ENCODE peak calls at places on chromosome 12, in six cellular contexts. U, B, S, Y, C and D are unnamed samples.

GRCh38 chr12:96466939-96467751 is 22.2 kb upstream of the CFAP54 start:
- DNase-seq in Y (no peak), C (no peak), B (no peak), S (no peak), U (no peak), D (no peak)

GRCh38 chr12:8696402-8697100 is 1.2 kb upstream of the RIMKLB start:
- DNase-seq in S (no peak), Y (no peak), U (no peak), B (no peak), C (no peak), D (no peak)

GRCh38 chr12:52062167-52063080 is 7.4 kb upstream of the ATG101 start:
- DNase-seq in U (no peak), B (no peak), Y (no peak), S (no peak), C (no peak), D (no peak)

GRCh38 chr12:104529130-104529874 is 72.6 kb downstream of the CHST11 start:
- DNase-seq in B (no peak), U (no peak), Y (no peak), C (no peak), S (no peak), D (no peak)

GRCh38 chr12:38711055-38711454 is 194.3 kb downstream of the CPNE8 start:
- DNase-seq in S (no peak), C (no peak), U (no peak), B (no peak), Y (no peak), D (no peak)

GRCh38 chr12:49893753-49894752 is 9.6 kb downstream of the FAIM2 start:
- DNase-seq in C (no peak), U (no peak), S (no peak), Y (no peak), B (no peak), D (no peak)

GRCh38 chr12:109452489-109452888 is 24.6 kb downstream of the KCTD10 start:
- DNase-seq in Y (peak), U (no peak), C (no peak), S (no peak), B (no peak), D (no peak)

GRCh38 chr12:110889361-110889760 is 31.0 kb downstream of the MYL2 start:
- DNase-seq in S (no peak), B (no peak), Y (no peak), U (no peak), C (no peak), D (no peak)

GRCh38 chr12:3366451-3367155 is 124.4 kb upstream of the PRMT8 start:
- DNase-seq in U (no peak), B (no peak), S (no peak), C (no peak), Y (no peak), D (no peak)

GRCh38 chr12:49659753-49660152 is 36.4 kb downstream of the PRPF40B start:
- DNase-seq in S (no peak), B (no peak), C (no peak), U (no peak), Y (no peak), D (no peak)

GRCh38 chr12:24544368-24544767 is 404.5 kb downstream of the BCAT1 start:
- DNase-seq in Y (no peak), C (no peak), B (no peak), S (no peak), U (no peak), D (no peak)

GRCh38 chr12:108784270-108784669 is 53.0 kb upstream of the CORO1C start:
- DNase-seq in S (no peak), C (no peak), U (no peak), B (no peak), Y (no peak), D (no peak)

GRCh38 chr12:123595729-123596128 is 6.2 kb upstream of the DDX55 start:
- DNase-seq in Y (no peak), S (no peak), B (no peak), C (no peak), U (no peak), D (no peak)

GRCh38 chr12:124992874-124993567 is 424 bp upstream of the BRI3BP start:
- DNase-seq in S (peak), Y (peak), B (peak), U (peak), C (peak), D (no peak)

GRCh38 chr12:116087962-116088361 is 189.5 kb downstream of the MED13L start:
- DNase-seq in S (no peak), B (peak), Y (no peak), U (no peak), C (no peak), D (no peak)

GRCh38 chr12:66168410-66168809 is 1.4 kb downstream of the TMBIM4 start:
- DNase-seq in B (no peak), S (no peak), Y (no peak), C (no peak), U (peak), D (no peak)

GRCh38 chr12:25320123-25321006 is 69.6 kb upstream of the KRAS start:
- DNase-seq in U (no peak), S (no peak), B (no peak), C (no peak), Y (no peak), D (no peak)

GRCh38 chr12:13405961-13406703 is 209.6 kb downstream of the EMP1 start:
- DNase-seq in C (no peak), Y (no peak), S (no peak), U (no peak), B (no peak), D (no peak)

GRCh38 chr12:113241191-113242017 is 20.1 kb downstream of the TPCN1 start:
- DNase-seq in C (no peak), Y (no peak), U (no peak), B (no peak), S (no peak), D (no peak)

GRCh38 chr12:68559246-68559645 is 51.5 kb upstream of the RAP1B start:
- DNase-seq in C (no peak), B (no peak), S (no peak), Y (no peak), U (no peak), D (no peak)

GRCh38 chr12:46775796-46776195 is 50.0 kb downstream of the SLC38A4 start:
- DNase-seq in U (no peak), Y (no peak), S (no peak), C (no peak), B (no peak), D (no peak)

GRCh38 chr12:77830502-77830901 is at the start of gene NAV3:
- DNase-seq in U (no peak), Y (no peak), C (no peak), B (no peak), S (no peak), D (no peak)

GRCh38 chr12:124524231-124524925 is 43.0 kb downstream of the NCOR2 start:
- DNase-seq in Y (no peak), B (no peak), C (no peak), S (no peak), U (no peak), D (no peak)

GRCh38 chr12:68420225-68421008 is 88.3 kb upstream of the MDM1 start:
- DNase-seq in U (no peak), B (no peak), Y (no peak), C (peak), S (no peak), D (no peak)

GRCh38 chr12:127284021-127284420 is 982.9 kb upstream of the TMEM132C start:
- DNase-seq in C (no peak), S (no peak), Y (no peak), U (no peak), B (no peak), D (no peak)

GRCh38 chr12:99658950-99659349 is 11.4 kb downstream of the GARIN6 start:
- DNase-seq in B (no peak), C (no peak), S (no peak), Y (peak), U (no peak), D (no peak)